ENCODE peak calls at places on chromosomes 16 and 17, in seven cellular contexts. S is A172, W is heart right ventricle, K is astrocyte of the cerebellum, T is K562, F is non-pigmented ciliary epithelial cell, Z is psoas muscle. U is an unnamed sample.

GRCh38 chr17:65457635-65458257 is 103.7 kb downstream of the AXIN2 start:
- DNase-seq in T (no peak), W (no peak), S (no peak), F (no peak), K (no peak), Z (no peak), U (no peak)

GRCh38 chr17:79650283-79650682 is 39.4 kb upstream of the RBFOX3 start:
- DNase-seq in S (no peak), F (no peak), K (no peak), W (no peak), T (no peak), Z (no peak), U (no peak)

GRCh38 chr16:48605518-48606110 is 4.4 kb downstream of the N4BP1 start:
- DNase-seq in F (no peak), S (no peak), K (no peak), T (no peak), Z (peak), W (no peak), U (no peak)

GRCh38 chr17:76716146-76716833 is 5.5 kb upstream of the MXRA7 start:
- DNase-seq in F (peak), T (no peak), K (peak), Z (peak), W (no peak), S (peak), U (peak)

GRCh38 chr16:49581630-49582298 is 208.2 kb downstream of the C16orf78 start:
- DNase-seq in F (no peak), W (peak), Z (no peak), S (no peak), T (no peak), K (no peak), U (no peak)

GRCh38 chr17:42928714-42929496 is 28.3 kb downstream of the G6PC1 start:
- DNase-seq in T (peak), W (peak), K (peak), S (peak), Z (no peak), F (peak), U (peak)

GRCh38 chr16:2149630-2150417 is 1.4 kb downstream of the RAB26 start:
- DNase-seq in F (no peak), K (no peak), W (no peak), S (no peak), T (no peak), Z (no peak), U (no peak)

GRCh38 chr17:50689956-50690886 is 17.5 kb downstream of the ANKRD40 start:
- DNase-seq in W (no peak), K (no peak), F (no peak), S (no peak), Z (no peak), T (no peak), U (no peak)

GRCh38 chr17:45288825-45289224 is 26.9 kb upstream of the SPATA32 start:
- DNase-seq in F (no peak), Z (peak), S (no peak), K (peak), W (peak), T (no peak), U (no peak)

GRCh38 chr16:19765860-19766553 is 47.9 kb downstream of the IQCK start:
- DNase-seq in Z (peak), S (no peak), F (no peak), W (peak), T (no peak), K (no peak), U (no peak)

GRCh38 chr16:11668590-11669379 is 530 bp downstream of the SNN start:
- DNase-seq in S (no peak), W (no peak), F (no peak), T (no peak), Z (peak), K (no peak), U (no peak)

GRCh38 chr16:84234656-84235285 is 5.0 kb downstream of the KCNG4 start:
- DNase-seq in F (no peak), S (no peak), Z (no peak), K (no peak), W (no peak), T (no peak), U (no peak)

GRCh38 chr17:19955099-19955498 is 22.5 kb downstream of the AKAP10 start:
- DNase-seq in K (no peak), S (no peak), W (no peak), T (no peak), Z (no peak), F (no peak), U (no peak)

GRCh38 chr17:55343900-55344513 is 77.6 kb downstream of the MMD start:
- DNase-seq in Z (no peak), K (no peak), T (no peak), W (no peak), F (no peak), S (no peak), U (no peak)

GRCh38 chr16:28580726-28581315 is 16.0 kb downstream of the SULT1A2 start:
- DNase-seq in W (no peak), Z (no peak), K (no peak), T (no peak), F (no peak), S (no peak), U (no peak)

GRCh38 chr16:3004319-3004718 is 8.4 kb upstream of the CLDN9 start:
- DNase-seq in S (no peak), W (no peak), Z (no peak), K (no peak), F (no peak), T (no peak), U (no peak)

GRCh38 chr17:40552806-40553693 is 12.2 kb downstream of the CCR7 start:
- DNase-seq in F (no peak), Z (peak), K (no peak), S (no peak), T (no peak), W (no peak), U (no peak)

GRCh38 chr16:57807968-57808528 is 5.8 kb upstream of the KIFC3 start:
- DNase-seq in T (peak), Z (peak), S (peak), W (peak), F (peak), K (peak), U (peak)

GRCh38 chr16:83365166-83365565 is 442.6 kb upstream of the HSBP1 start:
- DNase-seq in S (peak), W (no peak), T (no peak), Z (no peak), F (no peak), K (no peak), U (peak)

GRCh38 chr16:49869731-49870130 is 13.8 kb upstream of the ZNF423 start:
- DNase-seq in K (no peak), T (no peak), Z (no peak), W (no peak), S (no peak), F (no peak), U (no peak)

GRCh38 chr17:17297217-17297616 is 6.0 kb upstream of the NT5M start:
- DNase-seq in F (no peak), S (no peak), W (no peak), K (no peak), T (no peak), Z (no peak), U (peak)

GRCh38 chr16:4140652-4141051 is 24.4 kb upstream of the ADCY9 start:
- DNase-seq in K (peak), F (peak), T (no peak), W (no peak), Z (no peak), S (peak), U (peak)

GRCh38 chr17:64982139-64982802 is 63.0 kb upstream of the LRRC37A3 start:
- DNase-seq in Z (no peak), K (no peak), T (no peak), F (no peak), S (no peak), W (no peak), U (peak)

GRCh38 chr17:76702941-76703637 is 7.7 kb downstream of the MXRA7 start:
- DNase-seq in W (no peak), S (no peak), K (no peak), Z (no peak), T (no peak), F (no peak), U (no peak)

GRCh38 chr16:75483222-75483621 is 12.0 kb downstream of the CHST6 start:
- DNase-seq in K (no peak), W (no peak), S (no peak), F (peak), Z (no peak), T (no peak), U (peak)

GRCh38 chr17:27396941-27397340 is 59.3 kb upstream of the KSR1 start:
- DNase-seq in T (no peak), K (no peak), S (no peak), W (no peak), F (no peak), Z (no peak), U (peak)

GRCh38 chr16:12255919-12256665 is 279.6 kb downstream of the SNX29 start:
- DNase-seq in T (no peak), K (no peak), S (no peak), F (no peak), Z (no peak), W (no peak), U (no peak)

GRCh38 chr17:29342148-29342765 is 47.9 kb upstream of the TAOK1 start:
- DNase-seq in F (no peak), T (no peak), Z (no peak), S (no peak), K (no peak), W (no peak), U (no peak)

GRCh38 chr16:81848306-81848853 is 69.3 kb downstream of the PLCG2 start:
- DNase-seq in S (no peak), W (no peak), T (no peak), Z (no peak), F (no peak), K (no peak), U (no peak)

GRCh38 chr16:2032285-2033056 is 5.8 kb downstream of the NHERF2 start:
- DNase-seq in T (peak), K (no peak), F (no peak), S (peak), W (no peak), Z (no peak), U (peak)

GRCh38 chr16:74275031-74275636 is 21.5 kb upstream of the PSMD7 start:
- DNase-seq in F (no peak), W (no peak), K (peak), T (peak), S (peak), Z (no peak), U (peak)

GRCh38 chr16:47018223-47018891 is 44.9 kb upstream of the DNAJA2 start:
- DNase-seq in W (no peak), K (no peak), F (no peak), S (peak), T (peak), Z (no peak), U (peak)

GRCh38 chr16:65875362-65876199 is 490.9 kb upstream of the CDH5 start:
- DNase-seq in Z (no peak), T (no peak), W (no peak), F (no peak), S (peak), K (peak), U (no peak)

GRCh38 chr16:4123617-4124300 is 7.5 kb upstream of the ADCY9 start:
- DNase-seq in Z (no peak), W (no peak), F (peak), S (peak), T (no peak), K (no peak), U (peak)

GRCh38 chr17:57458718-57459285 is 202.5 kb downstream of the MSI2 start:
- DNase-seq in F (no peak), Z (no peak), T (no peak), W (no peak), S (no peak), K (no peak), U (no peak)